ENCODE peak calls at places on chromosomes 7 and 10, in five cellular contexts. A is AG10803, D is WERI-Rb-1, X is prostate gland, U is AG04450. J is an unnamed sample.
A peak's percentile ranks its signal among the peaks of the same experiment; 100 is the strongest.

GRCh38 chr7:1665721-1666250 is 4.3 kb upstream of the ELFN1 start:
- DNase-seq in D (peak; percentile 42), A (peak; percentile 33), X (no peak), U (no peak), J (peak; percentile 64)

GRCh38 chr10:14601872-14602725 is 172.6 kb downstream of the FAM107B start:
- DNase-seq in A (peak; percentile 73), U (no peak), D (no peak), X (no peak), J (no peak)

GRCh38 chr10:124612611-124613498 is 131.3 kb downstream of the FAM53B start:
- DNase-seq in X (no peak), A (no peak), D (peak; percentile 71), U (no peak), J (no peak)

GRCh38 chr10:8144496-8144895 is 90.0 kb downstream of the GATA3 start:
- DNase-seq in U (no peak), D (no peak), X (peak; percentile 58), A (no peak), J (no peak)

GRCh38 chr7:974820-975681 is at the start of gene COX19:
- DNase-seq in D (peak; percentile 86), U (peak; percentile 68), A (peak; percentile 90), X (peak; percentile 82), J (no peak)

GRCh38 chr10:28220811-28221210 is 82.1 kb downstream of the MPP7 start:
- DNase-seq in U (no peak), D (no peak), X (no peak), A (no peak), J (no peak)

GRCh38 chr7:151376218-151376902 is 33.5 kb downstream of the WDR86 start:
- DNase-seq in X (no peak), U (no peak), D (no peak), A (no peak), J (peak; percentile 88)

GRCh38 chr7:150973571-150974451 is 4.3 kb downstream of the KCNH2 start:
- DNase-seq in X (no peak), A (no peak), D (no peak), U (no peak), J (no peak)

GRCh38 chr10:92972066-92972870 is 88.3 kb upstream of the CYP26C1 start:
- DNase-seq in U (no peak), X (no peak), A (peak; percentile 80), D (no peak), J (no peak)

GRCh38 chr10:113665806-113666354 is 2.0 kb upstream of the NRAP start:
- DNase-seq in X (peak; percentile 66), D (no peak), U (peak; percentile 68), A (peak; percentile 81), J (no peak)

GRCh38 chr10:114346176-114347031 is 57.9 kb downstream of the AFAP1L2 start:
- DNase-seq in A (no peak), D (no peak), U (no peak), X (no peak), J (no peak)

GRCh38 chr7:72182036-72182435 is 230.1 kb downstream of the CALN1 start:
- DNase-seq in X (no peak), D (no peak), A (no peak), U (no peak), J (no peak)

GRCh38 chr7:72187179-72187578 is 225.0 kb downstream of the CALN1 start:
- DNase-seq in D (no peak), U (no peak), X (no peak), A (no peak), J (no peak)

DNA sequence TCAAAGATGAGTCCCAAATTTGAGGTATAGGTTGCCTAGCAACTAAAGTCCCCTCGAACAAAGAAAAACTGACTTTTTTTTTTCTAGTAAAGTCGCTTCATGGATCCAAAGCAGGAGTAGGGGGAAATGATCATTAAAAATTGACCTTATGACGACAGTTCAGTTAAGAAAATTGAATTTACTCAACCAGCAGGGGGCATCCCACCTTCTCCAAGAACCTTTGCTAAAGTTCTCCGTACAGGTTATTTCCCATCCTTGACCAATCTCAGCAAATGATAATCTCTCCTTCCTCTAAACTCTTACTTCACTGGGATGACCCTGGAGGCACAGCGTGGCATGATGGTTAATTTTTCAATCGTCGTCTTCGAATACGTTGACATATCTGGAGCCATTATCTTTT is 228.3 kb downstream of the CALN1 start:
- DNase-seq in X (no peak), U (no peak), A (no peak), D (peak; percentile 7), J (no peak)
- TF ChIP-seq CTCF in X (no peak), U (no peak), A (no peak), D (peak; percentile 48), J (peak; percentile 59)

GRCh38 chr10:126197036-126197543 is 191.2 kb downstream of the ADAM12 start:
- DNase-seq in A (no peak), U (no peak), D (no peak), X (no peak), J (no peak)
- TF ChIP-seq CTCF in A (no peak), U (no peak), D (no peak), X (no peak), J (no peak)

DNA sequence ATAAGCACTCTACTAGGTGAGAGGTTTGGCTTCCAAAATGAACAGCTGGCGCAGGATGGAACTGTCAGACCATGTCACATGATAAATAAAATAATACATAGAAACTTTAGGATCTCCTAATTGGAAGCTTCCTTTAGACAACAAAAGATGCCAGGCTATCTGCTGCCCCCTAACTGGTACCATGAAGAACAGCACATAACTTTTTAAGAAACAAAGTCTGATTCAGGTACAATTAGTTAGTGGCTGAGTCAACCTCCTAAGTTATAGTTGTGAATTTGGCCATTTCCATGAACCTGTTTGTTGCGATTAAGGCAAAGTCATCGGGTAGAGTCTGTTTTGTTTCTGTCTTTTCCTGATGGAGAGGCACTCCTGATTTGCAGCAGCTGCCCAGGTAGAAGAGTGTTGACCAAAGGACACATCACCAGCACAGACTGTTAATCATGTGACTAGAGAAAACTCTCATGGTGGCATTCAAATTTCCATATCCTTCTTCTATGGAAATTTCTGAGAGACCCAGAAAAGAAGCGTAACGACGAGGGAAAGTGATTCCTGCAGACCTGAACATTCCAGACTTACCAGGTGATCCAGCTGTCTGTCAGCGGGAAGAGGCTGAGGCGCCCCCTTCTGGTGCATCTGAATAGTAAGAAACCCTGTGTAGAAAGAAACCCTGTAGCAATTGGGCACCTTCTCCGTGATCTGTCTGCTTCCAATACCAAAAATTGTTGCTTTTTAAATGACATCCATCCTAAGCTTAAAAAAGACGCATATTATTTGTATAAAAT is 8.6 kb upstream of the INHBA start:
- DNase-seq in A (no peak), D (peak; percentile 13), X (no peak), U (no peak), J (no peak)
- TF ChIP-seq CTCF in A (peak; percentile 51), D (peak; percentile 60), X (peak; percentile 31), U (peak; percentile 44), J (peak; percentile 72)

GRCh38 chr10:84784749-84785148 is 456.4 kb downstream of the CCSER2 start:
- DNase-seq in D (no peak), X (no peak), A (no peak), U (no peak), J (no peak)

GRCh38 chr10:84789050-84789449 is 460.7 kb downstream of the CCSER2 start:
- DNase-seq in U (no peak), D (peak; percentile 20), A (no peak), X (no peak), J (no peak)

GRCh38 chr10:84783909-84784308 is 455.5 kb downstream of the CCSER2 start:
- DNase-seq in X (no peak), D (no peak), A (no peak), U (no peak), J (no peak)

DNA sequence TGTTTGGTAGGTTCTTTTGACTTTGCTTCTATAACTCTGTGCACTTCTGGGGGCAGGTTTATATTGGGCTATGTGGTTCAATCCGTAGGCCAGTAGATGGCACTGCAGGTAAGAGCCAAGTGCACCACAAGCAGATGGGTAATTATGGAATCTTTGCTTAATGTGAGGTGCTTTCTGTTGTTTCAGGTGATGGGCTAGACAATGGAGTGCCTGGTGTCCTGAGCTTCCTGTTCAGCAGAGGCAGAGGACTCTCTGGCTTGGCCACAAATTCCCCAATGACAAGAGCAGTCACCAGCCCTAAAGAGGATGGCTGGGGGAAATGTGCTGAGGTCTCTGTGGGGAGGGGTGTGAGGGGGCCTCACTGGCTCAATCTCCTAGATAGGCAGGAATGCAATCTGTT is 455.0 kb downstream of the CCSER2 start:
- DNase-seq in U (no peak), X (no peak), D (peak; percentile 54), A (no peak), J (no peak)
- TF ChIP-seq CTCF in U (peak; percentile 19), X (peak; percentile 53), D (peak; percentile 84), A (no peak), J (peak; percentile 90)

J was measured in chondrocyte.